ENCODE peak calls at places on chromosome 17, in four cellular contexts. One of them, this sample, is unnamed.

GRCh38 chr17:39618252-39618913 is 8.4 kb upstream of the PPP1R1B start:
- DNase-seq in GM12878: no peak
- DNase-seq in K562: no peak
- DNase-seq in SK-N-SH: peak
- DNase-seq in this sample: peak

GRCh38 chr17:2233441-2233947 is 70.1 kb downstream of the SMG6 start:
- DNase-seq in GM12878: no peak
- DNase-seq in K562: no peak
- DNase-seq in SK-N-SH: no peak
- DNase-seq in this sample: no peak

GRCh38 chr17:64728041-64728695 is 66.1 kb upstream of the SMURF2 start:
- DNase-seq in GM12878: no peak
- DNase-seq in K562: no peak
- DNase-seq in SK-N-SH: no peak
- DNase-seq in this sample: no peak

GRCh38 chr17:21213491-21214014 is 408 bp downstream of the TMEM11 start:
- DNase-seq in GM12878: no peak
- DNase-seq in K562: peak
- DNase-seq in SK-N-SH: peak
- DNase-seq in this sample: no peak

GRCh38 chr17:49984283-49984682 is 10.7 kb downstream of the DLX3 start:
- DNase-seq in GM12878: no peak
- DNase-seq in K562: no peak
- DNase-seq in SK-N-SH: peak
- DNase-seq in this sample: no peak

GRCh38 chr17:68662037-68662432 is 60.9 kb upstream of the FAM20A start:
- DNase-seq in GM12878: no peak
- DNase-seq in K562: no peak
- DNase-seq in SK-N-SH: no peak
- DNase-seq in this sample: no peak

GRCh38 chr17:42197564-42198156 is 3.4 kb upstream of the GHDC start:
- DNase-seq in GM12878: no peak
- DNase-seq in K562: no peak
- DNase-seq in SK-N-SH: no peak
- DNase-seq in this sample: no peak

GRCh38 chr17:49738456-49739163 is 25.3 kb downstream of the FAM117A start:
- DNase-seq in GM12878: no peak
- DNase-seq in K562: no peak
- DNase-seq in SK-N-SH: no peak
- DNase-seq in this sample: no peak

GRCh38 chr17:59361386-59361785 is 29.9 kb downstream of the YPEL2 start:
- DNase-seq in GM12878: no peak
- DNase-seq in K562: no peak
- DNase-seq in SK-N-SH: no peak
- DNase-seq in this sample: no peak

GRCh38 chr17:64345691-64346376 is 44.8 kb downstream of the PECAM1 start:
- DNase-seq in GM12878: no peak
- DNase-seq in K562: no peak
- DNase-seq in SK-N-SH: no peak
- DNase-seq in this sample: no peak

GRCh38 chr17:19388791-19389190 is 1.8 kb upstream of the MFAP4 start:
- DNase-seq in GM12878: no peak
- DNase-seq in K562: no peak
- DNase-seq in SK-N-SH: no peak
- DNase-seq in this sample: no peak

GRCh38 chr17:40060887-40061480 is 1.8 kb upstream of the THRA start:
- DNase-seq in GM12878: no peak
- DNase-seq in K562: no peak
- DNase-seq in SK-N-SH: no peak
- DNase-seq in this sample: no peak

GRCh38 chr17:61399131-61400057 is at the start of gene TBX2:
- DNase-seq in GM12878: no peak
- DNase-seq in K562: no peak
- DNase-seq in SK-N-SH: peak
- DNase-seq in this sample: no peak

GRCh38 chr17:49404371-49404770 is 10.3 kb downstream of the PHB1 start:
- DNase-seq in GM12878: no peak
- DNase-seq in K562: no peak
- DNase-seq in SK-N-SH: no peak
- DNase-seq in this sample: no peak

GRCh38 chr17:64732336-64733006 is 70.4 kb upstream of the SMURF2 start:
- DNase-seq in GM12878: no peak
- DNase-seq in K562: no peak
- DNase-seq in SK-N-SH: peak
- DNase-seq in this sample: no peak

GRCh38 chr17:10198509-10199249 is at the start of gene GAS7:
- DNase-seq in GM12878: no peak
- DNase-seq in K562: no peak
- DNase-seq in SK-N-SH: peak
- DNase-seq in this sample: no peak

GRCh38 chr17:63116967-63117366 is 150.9 kb downstream of the TANC2 start:
- DNase-seq in GM12878: no peak
- DNase-seq in K562: peak
- DNase-seq in SK-N-SH: peak
- DNase-seq in this sample: no peak

GRCh38 chr17:55433029-55433628 is 11.5 kb upstream of the MMD start:
- DNase-seq in GM12878: no peak
- DNase-seq in K562: no peak
- DNase-seq in SK-N-SH: no peak
- DNase-seq in this sample: no peak

GRCh38 chr17:61618950-61619349 is 27.9 kb upstream of the NACA2 start:
- DNase-seq in GM12878: no peak
- DNase-seq in K562: no peak
- DNase-seq in SK-N-SH: no peak
- DNase-seq in this sample: no peak

GRCh38 chr17:7260601-7261376 is 1.5 kb downstream of the CLDN7 start:
- DNase-seq in GM12878: no peak
- DNase-seq in K562: no peak
- DNase-seq in SK-N-SH: no peak
- DNase-seq in this sample: no peak

GRCh38 chr17:64150237-64151015 is 20.5 kb upstream of the ERN1 start:
- DNase-seq in GM12878: no peak
- DNase-seq in K562: no peak
- DNase-seq in SK-N-SH: no peak
- DNase-seq in this sample: no peak

GRCh38 chr17:49545811-49546545 is 29.7 kb upstream of the NXPH3 start:
- DNase-seq in GM12878: no peak
- DNase-seq in K562: no peak
- DNase-seq in SK-N-SH: peak
- DNase-seq in this sample: no peak

GRCh38 chr17:21452377-21453143 is 76.4 kb downstream of the KCNJ12 start:
- DNase-seq in GM12878: no peak
- DNase-seq in K562: peak
- DNase-seq in SK-N-SH: no peak
- DNase-seq in this sample: peak

GRCh38 chr17:33220031-33220430 is 73.1 kb downstream of the ASIC2 start:
- DNase-seq in GM12878: no peak
- DNase-seq in K562: no peak
- DNase-seq in SK-N-SH: no peak
- DNase-seq in this sample: no peak

GRCh38 chr17:82876149-82876548 is 36.3 kb upstream of the ZNF750 start:
- DNase-seq in GM12878: no peak
- DNase-seq in K562: peak
- DNase-seq in SK-N-SH: no peak
- DNase-seq in this sample: no peak
- TF ChIP-seq NRF1 in GM12878: no peak
- TF ChIP-seq NRF1 in K562: no peak
- TF ChIP-seq NRF1 in SK-N-SH: no peak
- TF ChIP-seq NRF1 in this sample: no peak

GRCh38 chr17:76585649-76586593 is at the start of gene ST6GALNAC2:
- DNase-seq in GM12878: no peak
- DNase-seq in K562: peak
- DNase-seq in SK-N-SH: peak
- DNase-seq in this sample: peak
- TF ChIP-seq NRF1 in GM12878: no peak
- TF ChIP-seq NRF1 in K562: no peak
- TF ChIP-seq NRF1 in SK-N-SH: no peak
- TF ChIP-seq NRF1 in this sample: no peak

GRCh38 chr17:9021985-9022552 is 759 bp downstream of the NTN1 start:
- DNase-seq in GM12878: no peak
- DNase-seq in K562: no peak
- DNase-seq in SK-N-SH: peak
- DNase-seq in this sample: no peak
- TF ChIP-seq NRF1 in GM12878: no peak
- TF ChIP-seq NRF1 in K562: no peak
- TF ChIP-seq NRF1 in SK-N-SH: no peak
- TF ChIP-seq NRF1 in this sample: no peak

GRCh38 chr17:44095647-44096496 is 25.3 kb downstream of the G6PC3 start:
- DNase-seq in GM12878: no peak
- DNase-seq in K562: peak
- DNase-seq in SK-N-SH: peak
- DNase-seq in this sample: peak

GRCh38 chr17:44093231-44093900 is 22.8 kb downstream of the G6PC3 start:
- DNase-seq in GM12878: no peak
- DNase-seq in K562: no peak
- DNase-seq in SK-N-SH: no peak
- DNase-seq in this sample: no peak

GRCh38 chr17:44095388-44095646 is 24.8 kb downstream of the G6PC3 start:
- DNase-seq in GM12878: no peak
- DNase-seq in K562: peak
- DNase-seq in SK-N-SH: no peak
- DNase-seq in this sample: no peak

GRCh38 chr17:44097110-44097810 is 26.2 kb downstream of the HDAC5 start:
- DNase-seq in GM12878: no peak
- DNase-seq in K562: peak
- DNase-seq in SK-N-SH: no peak
- DNase-seq in this sample: no peak

GRCh38 chr17:44094701-44095387 is 24.3 kb downstream of the G6PC3 start:
- DNase-seq in GM12878: no peak
- DNase-seq in K562: no peak
- DNase-seq in SK-N-SH: no peak
- DNase-seq in this sample: no peak
- TF ChIP-seq NRF1 in GM12878: no peak
- TF ChIP-seq NRF1 in K562: no peak
- TF ChIP-seq NRF1 in SK-N-SH: no peak
- TF ChIP-seq NRF1 in this sample: no peak

DNA sequence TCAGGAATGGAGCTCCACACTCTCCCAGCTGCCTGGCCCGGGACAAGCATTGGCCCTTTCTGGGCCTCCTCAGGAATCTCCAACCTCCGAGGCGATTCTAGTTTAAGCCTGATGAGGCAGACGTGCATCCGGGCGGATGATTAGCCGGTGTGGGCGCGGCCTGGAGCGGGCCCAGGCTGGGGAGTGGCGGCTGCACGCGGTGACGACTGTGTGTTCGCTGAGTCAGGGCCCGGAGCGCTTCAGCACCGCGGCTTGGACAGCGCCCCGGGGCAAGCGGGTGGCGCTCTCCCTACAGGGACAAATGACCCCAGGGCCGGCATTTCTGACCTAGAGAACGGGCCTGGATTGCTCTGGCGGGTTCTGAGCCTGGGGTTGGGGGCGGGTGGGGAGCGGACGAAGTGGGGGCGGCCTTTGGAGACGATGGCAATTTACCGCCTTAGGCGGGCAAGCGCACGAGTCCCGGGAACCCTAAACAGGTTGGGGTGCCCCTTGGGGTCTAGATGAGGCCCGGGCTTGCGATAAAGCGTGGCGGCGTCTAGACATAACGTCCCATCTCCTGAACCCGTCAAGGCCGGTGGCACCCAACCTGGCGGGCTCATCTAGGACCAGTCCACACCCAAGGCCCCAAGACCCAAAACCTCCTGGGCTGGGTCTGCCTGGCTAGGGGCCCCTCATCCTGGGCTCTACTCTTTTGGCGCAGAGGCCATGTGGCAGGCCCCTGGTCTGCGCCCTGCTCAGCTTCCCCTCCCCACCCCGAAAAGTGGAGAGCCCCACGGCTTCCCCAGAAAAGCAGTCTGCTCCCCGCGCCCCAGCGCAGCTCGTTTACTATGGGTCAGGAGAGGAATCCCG is 22.3 kb upstream of the ZNHIT3 start:
- DNase-seq in GM12878: no peak
- DNase-seq in K562: peak
- DNase-seq in SK-N-SH: no peak
- DNase-seq in this sample: peak
- TF ChIP-seq NRF1 in GM12878: no peak
- TF ChIP-seq NRF1 in K562: no peak
- TF ChIP-seq NRF1 in SK-N-SH: no peak
- TF ChIP-seq NRF1 in this sample: no peak

DNA sequence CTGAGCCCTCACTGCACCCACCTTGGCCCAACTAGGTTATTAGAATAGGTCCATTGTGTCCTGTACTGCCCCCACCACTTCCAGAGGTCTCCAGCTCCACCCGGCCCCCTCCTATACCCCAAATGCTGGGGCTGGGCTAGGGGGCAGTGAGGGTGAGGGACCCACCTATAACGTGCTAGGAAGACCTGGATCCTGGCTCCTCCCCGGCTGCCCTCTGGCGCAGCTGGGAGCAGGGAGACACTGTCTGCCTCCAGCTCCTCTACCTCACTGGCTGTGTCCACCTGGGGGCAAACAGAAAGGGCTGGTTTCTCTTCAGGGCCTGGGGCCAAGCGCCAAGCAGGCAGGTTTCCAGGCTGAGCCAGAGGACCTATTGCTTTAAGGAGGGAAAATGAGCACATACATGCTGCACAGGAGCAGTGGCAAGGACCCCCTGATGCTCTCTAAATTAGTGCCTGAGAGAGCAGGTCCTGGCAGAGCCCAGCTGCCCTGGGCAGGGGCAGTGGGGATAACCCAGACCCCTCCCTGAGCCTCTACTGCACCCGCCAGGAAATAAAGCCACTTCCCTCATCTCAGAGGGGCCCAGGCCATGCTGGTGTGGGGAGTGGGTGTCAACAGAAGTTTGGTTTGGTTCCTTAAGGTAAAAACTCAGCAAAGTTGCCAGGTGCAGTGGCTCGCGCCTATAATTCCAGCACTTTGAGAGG is 12.2 kb downstream of the TSPOAP1 start:
- DNase-seq in GM12878: no peak
- DNase-seq in K562: no peak
- DNase-seq in SK-N-SH: peak
- DNase-seq in this sample: peak
- TF ChIP-seq NRF1 in GM12878: no peak
- TF ChIP-seq NRF1 in K562: no peak
- TF ChIP-seq NRF1 in SK-N-SH: no peak
- TF ChIP-seq NRF1 in this sample: no peak

GRCh38 chr17:79801156-79802038 is 4.5 kb upstream of the CBX8 start:
- DNase-seq in GM12878: no peak
- DNase-seq in K562: no peak
- DNase-seq in SK-N-SH: no peak
- DNase-seq in this sample: no peak
- TF ChIP-seq NRF1 in GM12878: no peak
- TF ChIP-seq NRF1 in K562: no peak
- TF ChIP-seq NRF1 in SK-N-SH: no peak
- TF ChIP-seq NRF1 in this sample: no peak

DNA sequence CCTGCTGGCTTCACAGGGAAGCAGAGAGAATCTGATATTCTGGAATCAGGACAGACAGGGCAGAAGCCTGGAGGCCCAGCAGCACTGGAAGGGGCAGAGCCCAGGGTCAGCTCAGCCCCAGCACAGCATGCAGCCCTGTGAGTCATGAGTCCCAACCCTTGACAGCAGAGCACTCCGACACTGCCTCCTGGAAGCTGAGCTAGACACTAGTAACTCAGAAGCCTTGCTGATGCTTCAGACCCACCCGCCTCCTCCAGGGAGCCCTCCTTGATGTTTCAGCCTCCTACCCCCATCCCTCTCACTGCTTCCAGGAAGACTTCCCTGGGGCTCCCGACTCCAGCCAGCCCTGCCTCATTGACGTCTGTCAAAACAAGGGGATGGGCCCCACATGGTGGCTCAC is 6.9 kb downstream of the CAMKK1 start:
- DNase-seq in GM12878: no peak
- DNase-seq in K562: no peak
- DNase-seq in SK-N-SH: no peak
- DNase-seq in this sample: no peak
- TF ChIP-seq NRF1 in GM12878: no peak
- TF ChIP-seq NRF1 in K562: no peak
- TF ChIP-seq NRF1 in SK-N-SH: no peak
- TF ChIP-seq NRF1 in this sample: no peak